ENCODE peak calls at places on chromosomes 2 and 18, in nine cellular contexts. One of them, this sample, is unnamed.

GRCh38 chr2:42951263-42951938 is 159.0 kb upstream of the HAAO start:
- DNase-seq in kidney: no peak
- DNase-seq in sigmoid colon: no peak
- DNase-seq in mucosa of descending colon: no peak
- DNase-seq in colonic mucosa: no peak
- DNase-seq in tibial nerve: peak; percentile 45
- DNase-seq in effector memory CD4-positive, alpha-beta T cell: no peak
- DNase-seq in thoracic aorta: no peak
- DNase-seq in astrocyte: no peak
- DNase-seq in this sample: no peak

GRCh38 chr2:176455865-176456291 is 186.6 kb downstream of the MTX2 start:
- DNase-seq in astrocyte: peak; percentile 38
- DNase-seq in thoracic aorta: no peak
- DNase-seq in kidney: peak; percentile 77
- DNase-seq in colonic mucosa: peak; percentile 23
- DNase-seq in mucosa of descending colon: peak; percentile 46
- DNase-seq in tibial nerve: peak; percentile 21
- DNase-seq in sigmoid colon: peak; percentile 91
- DNase-seq in effector memory CD4-positive, alpha-beta T cell: no peak
- DNase-seq in this sample: peak; percentile 57

GRCh38 chr18:25713104-25713503 is 361.1 kb upstream of the ZNF521 start:
- DNase-seq in kidney: no peak
- DNase-seq in mucosa of descending colon: no peak
- DNase-seq in colonic mucosa: no peak
- DNase-seq in thoracic aorta: no peak
- DNase-seq in astrocyte: no peak
- DNase-seq in effector memory CD4-positive, alpha-beta T cell: no peak
- DNase-seq in tibial nerve: no peak
- DNase-seq in sigmoid colon: no peak
- DNase-seq in this sample: no peak

GRCh38 chr2:160730296-160730995 is 236.8 kb upstream of the RBMS1 start:
- DNase-seq in colonic mucosa: no peak
- DNase-seq in sigmoid colon: no peak
- DNase-seq in mucosa of descending colon: no peak
- DNase-seq in kidney: no peak
- DNase-seq in astrocyte: no peak
- DNase-seq in thoracic aorta: no peak
- DNase-seq in effector memory CD4-positive, alpha-beta T cell: no peak
- DNase-seq in tibial nerve: no peak
- DNase-seq in this sample: no peak

GRCh38 chr2:237149425-237149824 is 63.7 kb downstream of the COPS8 start:
- DNase-seq in sigmoid colon: no peak
- DNase-seq in astrocyte: peak; percentile 61
- DNase-seq in kidney: no peak
- DNase-seq in mucosa of descending colon: no peak
- DNase-seq in thoracic aorta: no peak
- DNase-seq in colonic mucosa: no peak
- DNase-seq in tibial nerve: no peak
- DNase-seq in effector memory CD4-positive, alpha-beta T cell: no peak
- DNase-seq in this sample: no peak

GRCh38 chr2:85413592-85414421 is 3.6 kb upstream of the CAPG start:
- DNase-seq in mucosa of descending colon: peak; percentile 80
- DNase-seq in sigmoid colon: no peak
- DNase-seq in colonic mucosa: peak; percentile 75
- DNase-seq in tibial nerve: no peak
- DNase-seq in effector memory CD4-positive, alpha-beta T cell: no peak
- DNase-seq in thoracic aorta: no peak
- DNase-seq in astrocyte: peak; percentile 41
- DNase-seq in kidney: peak; percentile 90
- DNase-seq in this sample: no peak

GRCh38 chr2:240420206-240420899 is 15.1 kb upstream of the GPC1 start:
- DNase-seq in thoracic aorta: no peak
- DNase-seq in astrocyte: no peak
- DNase-seq in tibial nerve: no peak
- DNase-seq in mucosa of descending colon: peak; percentile 29
- DNase-seq in colonic mucosa: no peak
- DNase-seq in kidney: peak; percentile 35
- DNase-seq in effector memory CD4-positive, alpha-beta T cell: no peak
- DNase-seq in sigmoid colon: peak; percentile 50
- DNase-seq in this sample: no peak

GRCh38 chr2:100038019-100038418 is 104.4 kb downstream of the AFF3 start:
- DNase-seq in mucosa of descending colon: no peak
- DNase-seq in tibial nerve: no peak
- DNase-seq in thoracic aorta: no peak
- DNase-seq in sigmoid colon: no peak
- DNase-seq in kidney: no peak
- DNase-seq in effector memory CD4-positive, alpha-beta T cell: no peak
- DNase-seq in colonic mucosa: no peak
- DNase-seq in astrocyte: no peak
- DNase-seq in this sample: no peak

GRCh38 chr2:74566423-74567085 is 12.0 kb downstream of the DOK1 start:
- DNase-seq in colonic mucosa: no peak
- DNase-seq in thoracic aorta: no peak
- DNase-seq in kidney: no peak
- DNase-seq in mucosa of descending colon: no peak
- DNase-seq in sigmoid colon: no peak
- DNase-seq in effector memory CD4-positive, alpha-beta T cell: no peak
- DNase-seq in tibial nerve: no peak
- DNase-seq in astrocyte: peak; percentile 92
- DNase-seq in this sample: no peak

GRCh38 chr18:52007109-52007508 is 332.9 kb upstream of the DCC start:
- DNase-seq in tibial nerve: no peak
- DNase-seq in sigmoid colon: no peak
- DNase-seq in astrocyte: no peak
- DNase-seq in kidney: no peak
- DNase-seq in colonic mucosa: no peak
- DNase-seq in effector memory CD4-positive, alpha-beta T cell: no peak
- DNase-seq in thoracic aorta: no peak
- DNase-seq in mucosa of descending colon: no peak
- DNase-seq in this sample: no peak

GRCh38 chr2:196481323-196481695 is 158.2 kb upstream of the CCDC150 start:
- DNase-seq in sigmoid colon: no peak
- DNase-seq in mucosa of descending colon: no peak
- DNase-seq in kidney: no peak
- DNase-seq in effector memory CD4-positive, alpha-beta T cell: no peak
- DNase-seq in tibial nerve: no peak
- DNase-seq in thoracic aorta: no peak
- DNase-seq in colonic mucosa: no peak
- DNase-seq in astrocyte: peak; percentile 26
- DNase-seq in this sample: peak; percentile 26

GRCh38 chr18:23890589-23890988 is 124.0 kb upstream of the TTC39C start:
- DNase-seq in mucosa of descending colon: no peak
- DNase-seq in thoracic aorta: no peak
- DNase-seq in effector memory CD4-positive, alpha-beta T cell: no peak
- DNase-seq in tibial nerve: no peak
- DNase-seq in colonic mucosa: no peak
- DNase-seq in astrocyte: peak; percentile 71
- DNase-seq in sigmoid colon: no peak
- DNase-seq in kidney: no peak
- DNase-seq in this sample: no peak

GRCh38 chr2:192940767-192941166 is 746.0 kb upstream of the TMEFF2 start:
- DNase-seq in mucosa of descending colon: no peak
- DNase-seq in astrocyte: no peak
- DNase-seq in colonic mucosa: no peak
- DNase-seq in kidney: no peak
- DNase-seq in tibial nerve: no peak
- DNase-seq in effector memory CD4-positive, alpha-beta T cell: no peak
- DNase-seq in thoracic aorta: no peak
- DNase-seq in sigmoid colon: no peak
- DNase-seq in this sample: no peak

GRCh38 chr2:67272195-67272594 is 124.9 kb upstream of the ETAA1 start:
- DNase-seq in colonic mucosa: no peak
- DNase-seq in tibial nerve: no peak
- DNase-seq in effector memory CD4-positive, alpha-beta T cell: no peak
- DNase-seq in thoracic aorta: no peak
- DNase-seq in astrocyte: peak; percentile 31
- DNase-seq in kidney: no peak
- DNase-seq in mucosa of descending colon: no peak
- DNase-seq in sigmoid colon: no peak
- DNase-seq in this sample: no peak

GRCh38 chr2:1738163-1738562 is 6.2 kb downstream of the PXDN start:
- DNase-seq in tibial nerve: no peak
- DNase-seq in effector memory CD4-positive, alpha-beta T cell: no peak
- DNase-seq in astrocyte: no peak
- DNase-seq in kidney: no peak
- DNase-seq in colonic mucosa: peak; percentile 14
- DNase-seq in sigmoid colon: no peak
- DNase-seq in thoracic aorta: no peak
- DNase-seq in mucosa of descending colon: no peak
- DNase-seq in this sample: no peak
- H3K9me3 ChIP-seq in tibial nerve: peaks cover 10% of the 10 kb centered on the region
- H3K9me3 ChIP-seq in effector memory CD4-positive, alpha-beta T cell: no peaks in the 10 kb centered on the region
- H3K9me3 ChIP-seq in astrocyte: peaks cover 5% of the 10 kb centered on the region
- H3K9me3 ChIP-seq in kidney: peaks cover 2% of the 10 kb centered on the region
- H3K9me3 ChIP-seq in colonic mucosa: no peaks in the 10 kb centered on the region
- H3K9me3 ChIP-seq in sigmoid colon: no peaks in the 10 kb centered on the region
- H3K9me3 ChIP-seq in thoracic aorta: peaks cover 3% of the 10 kb centered on the region
- H3K9me3 ChIP-seq in mucosa of descending colon: no peaks in the 10 kb centered on the region
- H3K9me3 ChIP-seq in this sample: no peaks in the 10 kb centered on the region

GRCh38 chr2:64262816-64263215 is 118.6 kb upstream of the PELI1 start:
- DNase-seq in kidney: no peak
- DNase-seq in mucosa of descending colon: peak; percentile 27
- DNase-seq in tibial nerve: no peak
- DNase-seq in thoracic aorta: no peak
- DNase-seq in astrocyte: no peak
- DNase-seq in colonic mucosa: no peak
- DNase-seq in effector memory CD4-positive, alpha-beta T cell: no peak
- DNase-seq in sigmoid colon: no peak
- DNase-seq in this sample: no peak
- H3K4me1 ChIP-seq in kidney: peaks cover 13% of the 10 kb centered on the region
- H3K4me1 ChIP-seq in mucosa of descending colon: no peaks in the 10 kb centered on the region
- H3K4me1 ChIP-seq in tibial nerve: no peaks in the 10 kb centered on the region
- H3K4me1 ChIP-seq in thoracic aorta: peaks cover 4% of the 10 kb centered on the region
- H3K4me1 ChIP-seq in astrocyte: peaks cover 15% of the 10 kb centered on the region
- H3K4me1 ChIP-seq in colonic mucosa: no peaks in the 10 kb centered on the region
- H3K4me1 ChIP-seq in effector memory CD4-positive, alpha-beta T cell: no peaks in the 10 kb centered on the region
- H3K4me1 ChIP-seq in sigmoid colon: peaks cover 14% of the 10 kb centered on the region
- H3K4me1 ChIP-seq in this sample: peaks cover 32% of the 10 kb centered on the region

GRCh38 chr2:238475571-238475970 is 48.8 kb downstream of the ASB1 start:
- DNase-seq in thoracic aorta: no peak
- DNase-seq in colonic mucosa: no peak
- DNase-seq in kidney: no peak
- DNase-seq in tibial nerve: no peak
- DNase-seq in effector memory CD4-positive, alpha-beta T cell: no peak
- DNase-seq in mucosa of descending colon: no peak
- DNase-seq in astrocyte: no peak
- DNase-seq in sigmoid colon: no peak
- DNase-seq in this sample: no peak

GRCh38 chr2:238475034-238475433 is 48.3 kb downstream of the ASB1 start:
- DNase-seq in astrocyte: no peak
- DNase-seq in tibial nerve: no peak
- DNase-seq in kidney: no peak
- DNase-seq in colonic mucosa: no peak
- DNase-seq in effector memory CD4-positive, alpha-beta T cell: no peak
- DNase-seq in sigmoid colon: no peak
- DNase-seq in mucosa of descending colon: no peak
- DNase-seq in thoracic aorta: no peak
- DNase-seq in this sample: no peak

GRCh38 chr2:238473523-238473922 is 46.8 kb downstream of the ASB1 start:
- DNase-seq in astrocyte: no peak
- DNase-seq in kidney: no peak
- DNase-seq in tibial nerve: no peak
- DNase-seq in thoracic aorta: no peak
- DNase-seq in sigmoid colon: no peak
- DNase-seq in mucosa of descending colon: no peak
- DNase-seq in effector memory CD4-positive, alpha-beta T cell: no peak
- DNase-seq in colonic mucosa: no peak
- DNase-seq in this sample: no peak

GRCh38 chr2:238476258-238476657 is 49.5 kb downstream of the ASB1 start:
- DNase-seq in tibial nerve: no peak
- DNase-seq in astrocyte: no peak
- DNase-seq in effector memory CD4-positive, alpha-beta T cell: no peak
- DNase-seq in colonic mucosa: peak; percentile 13
- DNase-seq in sigmoid colon: no peak
- DNase-seq in kidney: no peak
- DNase-seq in thoracic aorta: no peak
- DNase-seq in mucosa of descending colon: no peak
- DNase-seq in this sample: no peak

DNA sequence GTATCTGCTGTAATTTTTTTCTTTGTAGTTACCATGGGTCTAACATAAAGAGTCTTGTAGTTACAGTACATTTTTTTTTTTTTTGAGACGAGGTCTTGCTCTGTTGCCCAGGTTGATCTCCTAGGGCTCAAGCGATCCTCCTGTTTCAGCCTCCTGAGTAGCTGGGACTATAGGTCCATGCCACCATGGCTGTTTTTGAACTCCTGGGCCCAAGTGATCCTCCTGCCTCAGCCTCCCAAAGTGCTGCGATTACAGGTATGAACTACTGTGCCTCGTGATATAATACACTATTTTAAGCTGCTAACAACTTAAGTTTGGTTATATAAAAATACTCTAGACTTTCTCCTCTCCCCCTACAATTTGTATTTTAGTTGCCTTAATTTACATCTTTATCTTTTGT is 46.3 kb downstream of the ASB1 start:
- DNase-seq in effector memory CD4-positive, alpha-beta T cell: no peak
- DNase-seq in kidney: no peak
- DNase-seq in thoracic aorta: no peak
- DNase-seq in tibial nerve: no peak
- DNase-seq in colonic mucosa: no peak
- DNase-seq in astrocyte: no peak
- DNase-seq in mucosa of descending colon: no peak
- DNase-seq in sigmoid colon: no peak
- DNase-seq in this sample: no peak
- H3K9me3 ChIP-seq in effector memory CD4-positive, alpha-beta T cell: peaks cover 8% of the 10 kb centered on the region
- H3K9me3 ChIP-seq in kidney: no peaks in the 10 kb centered on the region
- H3K9me3 ChIP-seq in thoracic aorta: peaks cover 8% of the 10 kb centered on the region
- H3K9me3 ChIP-seq in tibial nerve: peaks cover 60% of the 10 kb centered on the region
- H3K9me3 ChIP-seq in colonic mucosa: no peaks in the 10 kb centered on the region
- H3K9me3 ChIP-seq in astrocyte: no peaks in the 10 kb centered on the region
- H3K9me3 ChIP-seq in mucosa of descending colon: peaks cover 26% of the 10 kb centered on the region
- H3K9me3 ChIP-seq in sigmoid colon: peaks cover 3% of the 10 kb centered on the region
- H3K9me3 ChIP-seq in this sample: peaks cover 13% of the 10 kb centered on the region

GRCh38 chr2:218998414-218999002 is 5.3 kb upstream of the CRYBA2 start:
- DNase-seq in thoracic aorta: no peak
- DNase-seq in mucosa of descending colon: peak; percentile 21
- DNase-seq in sigmoid colon: no peak
- DNase-seq in effector memory CD4-positive, alpha-beta T cell: no peak
- DNase-seq in kidney: no peak
- DNase-seq in colonic mucosa: no peak
- DNase-seq in astrocyte: no peak
- DNase-seq in tibial nerve: no peak
- DNase-seq in this sample: peak; percentile 39

GRCh38 chr2:219000569-219000960 is 7.3 kb upstream of the CRYBA2 start:
- DNase-seq in astrocyte: no peak
- DNase-seq in kidney: no peak
- DNase-seq in sigmoid colon: no peak
- DNase-seq in mucosa of descending colon: no peak
- DNase-seq in effector memory CD4-positive, alpha-beta T cell: no peak
- DNase-seq in colonic mucosa: peak; percentile 50
- DNase-seq in tibial nerve: no peak
- DNase-seq in thoracic aorta: no peak
- DNase-seq in this sample: no peak

GRCh38 chr2:218999021-218999880 is 6.0 kb upstream of the CRYBA2 start:
- DNase-seq in sigmoid colon: no peak
- DNase-seq in colonic mucosa: no peak
- DNase-seq in astrocyte: no peak
- DNase-seq in mucosa of descending colon: no peak
- DNase-seq in thoracic aorta: no peak
- DNase-seq in effector memory CD4-positive, alpha-beta T cell: no peak
- DNase-seq in tibial nerve: no peak
- DNase-seq in kidney: no peak
- DNase-seq in this sample: no peak

GRCh38 chr2:219001100-219001576 is 7.9 kb upstream of the CRYBA2 start:
- DNase-seq in kidney: no peak
- DNase-seq in sigmoid colon: no peak
- DNase-seq in astrocyte: no peak
- DNase-seq in mucosa of descending colon: no peak
- DNase-seq in effector memory CD4-positive, alpha-beta T cell: no peak
- DNase-seq in tibial nerve: no peak
- DNase-seq in thoracic aorta: no peak
- DNase-seq in colonic mucosa: peak; percentile 30
- DNase-seq in this sample: no peak

GRCh38 chr2:218999881-219000568 is 6.8 kb upstream of the CRYBA2 start:
- DNase-seq in colonic mucosa: peak; percentile 41
- DNase-seq in kidney: no peak
- DNase-seq in effector memory CD4-positive, alpha-beta T cell: no peak
- DNase-seq in thoracic aorta: no peak
- DNase-seq in astrocyte: no peak
- DNase-seq in sigmoid colon: no peak
- DNase-seq in mucosa of descending colon: no peak
- DNase-seq in tibial nerve: no peak
- DNase-seq in this sample: no peak
- H3K4me1 ChIP-seq in colonic mucosa: peaks cover 3% of the 10 kb centered on the region
- H3K4me1 ChIP-seq in kidney: peaks cover 17% of the 10 kb centered on the region
- H3K4me1 ChIP-seq in effector memory CD4-positive, alpha-beta T cell: peaks cover 31% of the 10 kb centered on the region
- H3K4me1 ChIP-seq in thoracic aorta: peaks cover 19% of the 10 kb centered on the region
- H3K4me1 ChIP-seq in astrocyte: no peaks in the 10 kb centered on the region
- H3K4me1 ChIP-seq in sigmoid colon: peaks cover 31% of the 10 kb centered on the region
- H3K4me1 ChIP-seq in mucosa of descending colon: peaks cover 20% of the 10 kb centered on the region
- H3K4me1 ChIP-seq in tibial nerve: no peaks in the 10 kb centered on the region
- H3K4me1 ChIP-seq in this sample: peaks cover 26% of the 10 kb centered on the region